ENCODE peak calls at places on chromosomes 16 and 17, in eight cellular contexts. B is adipocyte; E is heart right ventricle; S is cardiac muscle cell; H is effector memory CD4-positive, alpha-beta T cell; K is endodermal cell; U is CD8-positive, alpha-beta memory T cell; P is thyroid gland. W is an unnamed sample. For H3K9me3, the result is how much of the 10 kb centered on the place peaks cover.

GRCh38 chr16:46884513-46885293 is 541 bp downstream of the GPT2 start:
- DNase-seq in B (peak), E (no peak), S (peak), H (no peak), K (peak), U (no peak), P (peak), W (no peak)

GRCh38 chr17:65537845-65538678 is 23.4 kb downstream of the AXIN2 start:
- DNase-seq in B (no peak), E (no peak), S (no peak), H (peak), K (no peak), U (no peak), P (no peak), W (peak)

GRCh38 chr17:64682261-64683181 is 20.4 kb upstream of the SMURF2 start:
- DNase-seq in B (peak), E (no peak), S (no peak), H (no peak), K (no peak), U (no peak), P (no peak), W (no peak)

GRCh38 chr16:11105038-11105903 is 150.7 kb downstream of the SOCS1 start:
- DNase-seq in B (peak), E (no peak), S (no peak), H (no peak), K (no peak), U (no peak), P (peak), W (no peak)

GRCh38 chr16:8776193-8776592 is 21.2 kb downstream of the TMEM186 start:
- DNase-seq in B (no peak), E (no peak), S (no peak), H (no peak), K (peak), U (no peak), P (no peak), W (no peak)

GRCh38 chr17:16934133-16934795 is 37.7 kb downstream of the TNFRSF13B start:
- DNase-seq in B (no peak), E (no peak), S (no peak), H (no peak), K (peak), U (no peak), P (no peak), W (no peak)

GRCh38 chr17:27741361-27741861 is 58.9 kb downstream of the NOS2 start:
- DNase-seq in B (no peak), E (no peak), S (no peak), H (no peak), K (peak), U (no peak), P (peak), W (no peak)

GRCh38 chr16:15032547-15033308 is 23.1 kb downstream of the NTAN1 start:
- DNase-seq in B (no peak), E (no peak), S (no peak), H (no peak), K (peak), U (peak), P (no peak), W (no peak)

GRCh38 chr17:67258836-67259468 is 14.0 kb upstream of the HELZ start:
- DNase-seq in B (no peak), E (no peak), S (no peak), H (no peak), K (peak), U (no peak), P (no peak), W (no peak)

GRCh38 chr16:16882766-16883165 is 503.8 kb downstream of the NPIPA7 start:
- DNase-seq in B (no peak), E (no peak), S (no peak), H (no peak), K (no peak), U (no peak), P (no peak), W (no peak)

GRCh38 chr16:2032285-2033056 is 5.8 kb downstream of the NHERF2 start:
- DNase-seq in B (peak), E (no peak), S (no peak), H (no peak), K (no peak), U (no peak), P (no peak), W (no peak)

GRCh38 chr17:36611345-36612072 is 10.1 kb downstream of the MRM1 start:
- DNase-seq in B (peak), E (no peak), S (no peak), H (no peak), K (no peak), U (no peak), P (no peak), W (no peak)

GRCh38 chr17:67063146-67063545 is 18.8 kb downstream of the CACNG1 start:
- DNase-seq in B (peak), E (no peak), S (no peak), H (no peak), K (no peak), U (no peak), P (no peak), W (no peak)

GRCh38 chr17:27241346-27241946 is 52.5 kb upstream of the WSB1 start:
- DNase-seq in B (no peak), E (no peak), S (no peak), H (no peak), K (peak), U (no peak), P (peak), W (no peak)

GRCh38 chr17:16150251-16150859 is 65.0 kb downstream of the NCOR1 start:
- DNase-seq in B (peak), E (no peak), S (no peak), H (no peak), K (no peak), U (no peak), P (no peak), W (no peak)

GRCh38 chr17:81966343-81967243 is 5.6 kb upstream of the NOTUM start:
- DNase-seq in B (no peak), E (no peak), S (peak), H (no peak), K (peak), U (no peak), P (no peak), W (no peak)

GRCh38 chr16:88758227-88758943 is 26.6 kb downstream of the PIEZO1 start:
- DNase-seq in B (peak), E (no peak), S (no peak), H (no peak), K (no peak), U (no peak), P (peak), W (no peak)

GRCh38 chr16:4475880-4476790 is at the start of gene HMOX2:
- DNase-seq in B (peak), E (peak), S (peak), H (peak), K (peak), U (peak), P (peak), W (peak)

GRCh38 chr17:30324723-30325122 is 9.1 kb downstream of the TMIGD1 start:
- DNase-seq in B (no peak), E (no peak), S (no peak), H (no peak), K (no peak), U (no peak), P (no peak), W (no peak)

GRCh38 chr16:57801098-57801855 is 1.0 kb downstream of the KIFC3 start:
- DNase-seq in B (peak), E (no peak), S (no peak), H (no peak), K (peak), U (no peak), P (peak), W (no peak)

GRCh38 chr16:66701061-66701460 is 4.5 kb upstream of the CMTM4 start:
- DNase-seq in B (no peak), E (no peak), S (no peak), H (no peak), K (no peak), U (no peak), P (no peak), W (no peak)

GRCh38 chr17:79622201-79622601 is 11.3 kb upstream of the RBFOX3 start:
- DNase-seq in B (no peak), E (peak), S (no peak), H (no peak), K (no peak), U (no peak), P (no peak), W (no peak)

GRCh38 chr16:88870608-88871348 is 4.3 kb upstream of the PABPN1L start:
- DNase-seq in B (no peak), E (no peak), S (no peak), H (no peak), K (no peak), U (no peak), P (no peak), W (no peak)

GRCh38 chr16:79902351-79902750 is 301.8 kb upstream of the MAF start:
- DNase-seq in B (no peak), E (no peak), S (no peak), H (no peak), K (no peak), U (no peak), P (no peak), W (no peak)

GRCh38 chr16:84341533-84342295 is 26.6 kb upstream of the ATP2C2 start:
- DNase-seq in B (no peak), E (no peak), S (no peak), H (no peak), K (peak), U (no peak), P (no peak), W (no peak)

GRCh38 chr16:55944377-55944802 is 69.2 kb upstream of the CES5A start:
- DNase-seq in B (peak), E (peak), S (peak), H (peak), K (peak), U (peak), P (peak), W (peak)

GRCh38 chr16:27025581-27025980 is 41.1 kb upstream of the C16orf82 start:
- DNase-seq in B (no peak), E (no peak), S (no peak), H (no peak), K (no peak), U (no peak), P (no peak), W (no peak)

GRCh38 chr16:27028713-27029112 is 38.0 kb upstream of the C16orf82 start:
- DNase-seq in B (no peak), E (no peak), S (no peak), H (no peak), K (no peak), U (no peak), P (no peak), W (no peak)

GRCh38 chr16:27033281-27033680 is 33.4 kb upstream of the C16orf82 start:
- DNase-seq in B (no peak), E (no peak), S (no peak), H (no peak), K (no peak), U (no peak), P (no peak), W (no peak)

GRCh38 chr16:27024010-27024409 is 42.7 kb upstream of the C16orf82 start:
- DNase-seq in B (no peak), E (no peak), S (no peak), H (no peak), K (no peak), U (no peak), P (no peak), W (no peak)

DNA sequence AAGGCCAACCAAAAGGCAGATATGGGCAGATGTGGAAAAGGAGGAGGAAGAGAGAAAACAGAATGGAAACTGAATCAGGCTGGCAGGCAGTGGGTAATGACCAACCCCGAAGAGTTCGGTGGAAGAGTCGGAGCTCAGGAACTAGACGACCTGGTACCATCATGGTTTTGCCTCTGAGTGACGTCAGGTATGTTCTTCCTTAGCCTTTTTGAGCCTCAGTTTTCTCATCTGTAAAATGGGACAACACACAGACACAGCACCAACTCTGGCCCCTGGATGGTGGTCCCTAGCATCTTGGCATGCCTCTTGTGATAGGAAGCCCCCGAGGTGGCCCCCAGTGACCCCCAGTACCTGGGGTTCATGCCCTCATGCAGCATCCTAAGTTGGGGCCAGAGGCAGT is 37.2 kb upstream of the C16orf82 start:
- DNase-seq in B (no peak), E (no peak), S (no peak), H (no peak), K (no peak), U (no peak), P (no peak), W (no peak)
- H3K9me3 ChIP-seq in B (under half), E (under half), S (under half), H (under half), K (under half), U (under half), P (under half), W (under half)

GRCh38 chr17:8438441-8438840 is 2.8 kb downstream of the NDEL1 start:
- DNase-seq in B (no peak), E (no peak), S (no peak), H (no peak), K (no peak), U (peak), P (no peak), W (no peak)
- H3K9me3 ChIP-seq in B (under half), E (under half), S (under half), H (under half), K (under half), U (under half), P (under half), W (under half)

GRCh38 chr16:5512037-5512436 is 414.4 kb upstream of the EEF2KMT start:
- DNase-seq in B (no peak), E (no peak), S (no peak), H (no peak), K (no peak), U (no peak), P (no peak), W (no peak)
- H3K9me3 ChIP-seq in B (under half), E (under half), S (under half), H (under half), K (under half), U (under half), P (under half), W (under half)

DNA sequence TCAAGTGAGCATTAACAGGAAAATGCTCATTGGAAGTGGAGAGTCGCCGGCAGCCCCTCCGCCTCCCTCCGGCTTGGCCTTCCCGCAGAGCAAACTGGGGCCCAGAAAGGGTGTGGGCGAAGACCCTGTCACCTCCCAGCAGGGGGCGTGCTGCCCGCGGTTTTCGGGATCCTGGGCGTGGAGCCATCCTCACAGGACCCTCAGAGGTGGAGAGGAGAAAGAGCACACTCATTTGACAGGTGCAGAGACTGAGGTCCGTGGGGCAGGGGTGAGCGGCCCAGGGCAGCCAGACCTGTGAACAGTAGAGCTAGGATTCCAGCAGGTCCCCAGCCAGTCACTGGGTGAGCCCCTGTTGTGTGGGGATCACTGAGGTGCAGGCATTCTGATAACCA is 1002.9 kb downstream of the KCNJ18 start:
- DNase-seq in B (no peak), E (no peak), S (no peak), H (no peak), K (no peak), U (no peak), P (no peak), W (no peak)
- H3K9me3 ChIP-seq in B (under half), E (under half), S (under half), H (under half), K (half or more), U (under half), P (under half), W (under half)

DNA sequence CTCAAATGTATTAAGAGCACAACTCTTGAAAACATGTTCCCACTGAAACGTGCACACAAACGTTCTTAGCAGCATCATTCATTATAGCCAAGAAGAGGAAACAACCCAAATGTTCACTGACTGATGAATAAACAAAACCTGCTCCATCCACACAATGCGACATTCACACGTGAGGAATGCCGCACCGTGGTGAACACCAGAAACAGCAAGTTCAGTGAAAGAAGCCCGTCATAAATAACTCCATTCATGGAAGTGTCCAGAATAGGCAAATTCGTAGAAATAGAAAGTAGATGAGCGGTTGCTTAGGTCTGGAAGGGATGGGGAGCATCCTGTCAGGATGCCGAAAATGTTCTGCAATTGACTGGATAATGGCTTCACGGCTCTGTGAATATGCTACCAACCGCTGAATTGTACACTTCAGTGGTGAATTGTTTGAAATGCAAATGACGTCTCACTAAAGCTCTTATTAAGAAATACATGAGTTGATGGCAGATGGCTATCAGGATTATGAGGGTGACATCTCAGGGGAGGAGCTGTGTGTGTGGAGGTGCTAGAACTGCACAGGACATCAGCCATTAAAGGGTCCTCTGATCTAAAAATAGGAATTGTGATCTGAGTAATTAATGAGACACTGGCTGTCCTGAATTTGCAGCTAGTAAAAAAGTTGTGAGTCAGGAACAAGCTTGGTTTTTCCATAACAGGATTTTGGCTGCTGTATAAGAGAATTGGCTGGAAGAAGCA is 771.0 kb downstream of the KCNJ18 start:
- DNase-seq in B (no peak), E (no peak), S (no peak), H (no peak), K (no peak), U (no peak), P (no peak), W (no peak)
- H3K9me3 ChIP-seq in B (under half), E (under half), S (under half), H (under half), K (half or more), U (under half), P (under half), W (under half)

GRCh38 chr17:57493171-57493570 is 236.8 kb downstream of the MSI2 start:
- DNase-seq in B (no peak), E (no peak), S (no peak), H (no peak), K (no peak), U (no peak), P (no peak), W (no peak)
- H3K9me3 ChIP-seq in B (under half), E (under half), S (under half), H (under half), K (under half), U (under half), P (under half), W (under half)

GRCh38 chr17:13521784-13522183 is 79.9 kb downstream of the HS3ST3A1 start:
- DNase-seq in B (no peak), E (no peak), S (no peak), H (no peak), K (no peak), U (no peak), P (no peak), W (no peak)

GRCh38 chr17:13523164-13523563 is 78.6 kb downstream of the HS3ST3A1 start:
- DNase-seq in B (no peak), E (no peak), S (no peak), H (no peak), K (no peak), U (no peak), P (no peak), W (no peak)

GRCh38 chr17:13522749-13523148 is 79.0 kb downstream of the HS3ST3A1 start:
- DNase-seq in B (no peak), E (no peak), S (no peak), H (no peak), K (no peak), U (no peak), P (no peak), W (no peak)

GRCh38 chr17:13518271-13519000 is 83.3 kb downstream of the HS3ST3A1 start:
- DNase-seq in B (peak), E (no peak), S (no peak), H (no peak), K (no peak), U (no peak), P (no peak), W (no peak)

DNA sequence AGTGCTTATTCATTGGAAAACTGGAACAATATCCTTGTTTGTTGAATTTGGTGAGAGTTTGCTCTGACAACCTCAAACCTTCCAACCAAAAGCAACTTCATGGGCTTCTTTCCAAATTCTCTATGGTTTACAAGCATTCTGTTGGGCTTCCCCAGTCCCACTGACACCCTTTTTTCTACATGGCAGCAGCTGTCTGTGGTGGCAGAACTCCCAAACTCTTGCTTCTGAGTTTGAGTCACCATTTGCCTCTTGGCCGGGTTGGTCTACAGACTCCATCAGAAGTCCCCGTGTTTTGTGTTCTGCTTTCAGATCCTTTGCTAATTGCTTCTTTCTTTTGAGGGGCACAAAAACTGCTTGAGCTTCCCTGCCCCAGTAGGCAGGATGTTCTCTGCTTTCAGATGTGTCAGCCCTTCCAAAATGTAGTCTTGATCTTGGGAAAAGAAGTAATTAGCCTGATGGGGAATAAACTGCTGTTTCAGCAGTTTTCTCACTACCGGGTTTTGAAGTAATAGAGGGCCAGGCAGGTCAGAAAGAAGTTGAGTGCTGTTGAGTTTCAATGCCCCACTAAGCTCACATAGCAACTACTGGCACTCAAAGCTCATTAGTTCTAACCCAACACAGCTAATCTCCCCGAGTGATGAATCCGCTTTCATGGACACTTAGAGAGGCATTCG is 80.7 kb downstream of the HS3ST3A1 start:
- DNase-seq in B (no peak), E (no peak), S (no peak), H (no peak), K (no peak), U (no peak), P (no peak), W (no peak)
- H3K9me3 ChIP-seq in B (under half), E (under half), S (under half), H (under half), K (under half), U (under half), P (under half), W (under half)

DNA sequence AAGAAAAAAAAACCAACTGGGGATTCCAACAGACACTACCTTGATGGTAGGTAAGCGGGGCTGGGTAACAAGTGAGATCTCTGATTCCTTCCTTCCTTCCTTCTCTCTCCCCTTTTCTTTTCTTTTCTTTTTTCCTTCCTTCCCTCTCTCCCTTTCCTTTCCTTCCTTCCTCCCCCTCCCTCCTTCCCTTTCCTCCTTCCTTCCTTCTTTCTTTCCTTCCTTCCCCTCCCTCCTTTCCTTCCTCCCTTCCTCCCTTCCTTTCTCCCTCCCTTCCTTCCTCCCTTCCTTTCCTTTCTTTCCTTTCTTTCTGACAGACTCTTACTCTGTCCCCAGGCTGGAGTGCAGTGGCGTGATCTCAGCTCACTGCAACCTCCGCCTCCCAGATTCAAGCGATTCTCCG is 20.0 kb downstream of the OR2C1 start:
- DNase-seq in B (no peak), E (no peak), S (no peak), H (no peak), K (no peak), U (no peak), P (no peak), W (no peak)
- H3K9me3 ChIP-seq in B (under half), E (under half), S (under half), H (under half), K (under half), U (under half), P (under half), W (under half)